ENCODE peak calls at places on chromosomes 13 and 19, in ten cellular contexts. One of them, this sample, is unnamed.

GRCh38 chr19:38386300-38386967 is 1.4 kb downstream of the GGN start:
- DNase-seq in uterus: no peak
- DNase-seq in H54: no peak
- DNase-seq in heart left ventricle: no peak
- DNase-seq in right lobe of liver: no peak
- DNase-seq in lower leg skin: no peak
- DNase-seq in ovary: no peak
- DNase-seq in stomach: no peak
- DNase-seq in breast epithelium: no peak
- DNase-seq in body of pancreas: no peak
- DNase-seq in this sample: no peak

GRCh38 chr13:114118763-114119123 is 13.7 kb downstream of the RASA3 start:
- DNase-seq in stomach: no peak
- DNase-seq in body of pancreas: peak; percentile 66
- DNase-seq in right lobe of liver: no peak
- DNase-seq in H54: no peak
- DNase-seq in lower leg skin: no peak
- DNase-seq in uterus: no peak
- DNase-seq in heart left ventricle: peak; percentile 24
- DNase-seq in breast epithelium: no peak
- DNase-seq in ovary: no peak
- DNase-seq in this sample: no peak

GRCh38 chr19:48455171-48455907 is at the start of gene KCNJ14:
- DNase-seq in lower leg skin: no peak
- DNase-seq in breast epithelium: no peak
- DNase-seq in uterus: no peak
- DNase-seq in ovary: peak; percentile 9
- DNase-seq in body of pancreas: no peak
- DNase-seq in stomach: no peak
- DNase-seq in heart left ventricle: peak; percentile 5
- DNase-seq in H54: no peak
- DNase-seq in right lobe of liver: no peak
- DNase-seq in this sample: no peak

GRCh38 chr19:33524024-33524664 is 2.6 kb upstream of the PEPD start:
- DNase-seq in right lobe of liver: peak; percentile 81
- DNase-seq in ovary: peak; percentile 33
- DNase-seq in heart left ventricle: peak; percentile 15
- DNase-seq in lower leg skin: no peak
- DNase-seq in uterus: peak; percentile 25
- DNase-seq in H54: no peak
- DNase-seq in stomach: no peak
- DNase-seq in breast epithelium: no peak
- DNase-seq in body of pancreas: no peak
- DNase-seq in this sample: peak; percentile 88

GRCh38 chr19:5832527-5833216 is 6.8 kb downstream of the FUT6 start:
- DNase-seq in H54: no peak
- DNase-seq in ovary: no peak
- DNase-seq in right lobe of liver: no peak
- DNase-seq in uterus: no peak
- DNase-seq in breast epithelium: no peak
- DNase-seq in stomach: no peak
- DNase-seq in lower leg skin: no peak
- DNase-seq in body of pancreas: no peak
- DNase-seq in heart left ventricle: no peak
- DNase-seq in this sample: no peak

GRCh38 chr19:45952691-45953505 is 20.8 kb downstream of the NOVA2 start:
- DNase-seq in H54: no peak
- DNase-seq in right lobe of liver: no peak
- DNase-seq in ovary: no peak
- DNase-seq in breast epithelium: no peak
- DNase-seq in body of pancreas: peak; percentile 58
- DNase-seq in stomach: peak; percentile 35
- DNase-seq in uterus: no peak
- DNase-seq in heart left ventricle: peak; percentile 53
- DNase-seq in lower leg skin: no peak
- DNase-seq in this sample: peak; percentile 52

GRCh38 chr13:47420568-47420967 is 523.7 kb upstream of the HTR2A start:
- DNase-seq in heart left ventricle: no peak
- DNase-seq in H54: no peak
- DNase-seq in breast epithelium: no peak
- DNase-seq in ovary: no peak
- DNase-seq in right lobe of liver: no peak
- DNase-seq in lower leg skin: no peak
- DNase-seq in uterus: no peak
- DNase-seq in body of pancreas: no peak
- DNase-seq in stomach: no peak
- DNase-seq in this sample: peak; percentile 53

GRCh38 chr13:114111577-114111976 is 20.8 kb downstream of the RASA3 start:
- DNase-seq in breast epithelium: no peak
- DNase-seq in ovary: no peak
- DNase-seq in uterus: peak; percentile 6
- DNase-seq in body of pancreas: no peak
- DNase-seq in stomach: no peak
- DNase-seq in H54: no peak
- DNase-seq in heart left ventricle: no peak
- DNase-seq in lower leg skin: no peak
- DNase-seq in right lobe of liver: peak; percentile 19
- DNase-seq in this sample: no peak

GRCh38 chr13:34941835-34942731 is at the start of gene NBEA:
- DNase-seq in heart left ventricle: peak; percentile 86
- DNase-seq in right lobe of liver: peak; percentile 56
- DNase-seq in H54: peak; percentile 39
- DNase-seq in body of pancreas: peak; percentile 85
- DNase-seq in breast epithelium: peak; percentile 67
- DNase-seq in uterus: peak; percentile 61
- DNase-seq in ovary: peak; percentile 74
- DNase-seq in stomach: peak; percentile 74
- DNase-seq in lower leg skin: peak; percentile 38
- DNase-seq in this sample: peak; percentile 85

GRCh38 chr19:18919895-18920204 is 335 bp downstream of the DDX49 start:
- DNase-seq in ovary: no peak
- DNase-seq in H54: no peak
- DNase-seq in breast epithelium: no peak
- DNase-seq in heart left ventricle: no peak
- DNase-seq in lower leg skin: no peak
- DNase-seq in body of pancreas: no peak
- DNase-seq in uterus: no peak
- DNase-seq in stomach: no peak
- DNase-seq in right lobe of liver: no peak
- DNase-seq in this sample: no peak

GRCh38 chr19:54023191-54023590 is 31.8 kb downstream of the CACNG6 start:
- DNase-seq in H54: no peak
- DNase-seq in right lobe of liver: no peak
- DNase-seq in ovary: no peak
- DNase-seq in breast epithelium: no peak
- DNase-seq in lower leg skin: no peak
- DNase-seq in stomach: no peak
- DNase-seq in uterus: no peak
- DNase-seq in heart left ventricle: no peak
- DNase-seq in body of pancreas: no peak
- DNase-seq in this sample: no peak

GRCh38 chr13:98423417-98423816 is 153.5 kb downstream of the STK24 start:
- DNase-seq in breast epithelium: no peak
- DNase-seq in body of pancreas: peak; percentile 56
- DNase-seq in ovary: no peak
- DNase-seq in H54: no peak
- DNase-seq in uterus: no peak
- DNase-seq in lower leg skin: no peak
- DNase-seq in right lobe of liver: no peak
- DNase-seq in stomach: no peak
- DNase-seq in heart left ventricle: no peak
- DNase-seq in this sample: no peak

GRCh38 chr13:46097015-46097414 is 7.8 kb downstream of the CPB2 start:
- DNase-seq in lower leg skin: no peak
- DNase-seq in uterus: no peak
- DNase-seq in ovary: no peak
- DNase-seq in heart left ventricle: no peak
- DNase-seq in right lobe of liver: peak; percentile 83
- DNase-seq in H54: no peak
- DNase-seq in body of pancreas: peak; percentile 25
- DNase-seq in breast epithelium: no peak
- DNase-seq in stomach: no peak
- DNase-seq in this sample: no peak

GRCh38 chr13:106919638-106920037 is 351.7 kb upstream of the ARGLU1 start:
- DNase-seq in ovary: peak; percentile 21
- DNase-seq in uterus: peak; percentile 55
- DNase-seq in lower leg skin: no peak
- DNase-seq in right lobe of liver: peak; percentile 50
- DNase-seq in heart left ventricle: peak; percentile 67
- DNase-seq in stomach: no peak
- DNase-seq in breast epithelium: no peak
- DNase-seq in body of pancreas: peak; percentile 15
- DNase-seq in H54: no peak
- DNase-seq in this sample: peak; percentile 52

GRCh38 chr19:50964266-50964665 is 5.1 kb downstream of the KLK6 start:
- DNase-seq in H54: no peak
- DNase-seq in ovary: no peak
- DNase-seq in lower leg skin: no peak
- DNase-seq in uterus: no peak
- DNase-seq in heart left ventricle: no peak
- DNase-seq in stomach: no peak
- DNase-seq in right lobe of liver: no peak
- DNase-seq in body of pancreas: no peak
- DNase-seq in breast epithelium: no peak
- DNase-seq in this sample: no peak

GRCh38 chr13:32527151-32527550 is 11.4 kb downstream of the N4BP2L2 start:
- DNase-seq in uterus: no peak
- DNase-seq in H54: no peak
- DNase-seq in ovary: no peak
- DNase-seq in lower leg skin: no peak
- DNase-seq in body of pancreas: no peak
- DNase-seq in right lobe of liver: no peak
- DNase-seq in heart left ventricle: no peak
- DNase-seq in breast epithelium: no peak
- DNase-seq in stomach: no peak
- DNase-seq in this sample: no peak

GRCh38 chr13:32911506-32911905 is 104.7 kb upstream of the KL start:
- DNase-seq in stomach: no peak
- DNase-seq in H54: peak; percentile 18
- DNase-seq in heart left ventricle: peak; percentile 36
- DNase-seq in ovary: no peak
- DNase-seq in body of pancreas: peak; percentile 9
- DNase-seq in uterus: no peak
- DNase-seq in breast epithelium: no peak
- DNase-seq in right lobe of liver: no peak
- DNase-seq in lower leg skin: no peak
- DNase-seq in this sample: no peak

GRCh38 chr19:47446534-47447469 is 24.9 kb downstream of the SLC8A2 start:
- DNase-seq in lower leg skin: no peak
- DNase-seq in right lobe of liver: no peak
- DNase-seq in heart left ventricle: no peak
- DNase-seq in H54: no peak
- DNase-seq in breast epithelium: no peak
- DNase-seq in uterus: peak; percentile 46
- DNase-seq in ovary: no peak
- DNase-seq in body of pancreas: no peak
- DNase-seq in stomach: peak; percentile 27
- DNase-seq in this sample: peak; percentile 43
- TF ChIP-seq POLR2A in lower leg skin: no peak
- TF ChIP-seq POLR2A in right lobe of liver: no peak
- TF ChIP-seq POLR2A in heart left ventricle: no peak
- TF ChIP-seq POLR2A in H54: no peak
- TF ChIP-seq POLR2A in breast epithelium: no peak
- TF ChIP-seq POLR2A in uterus: no peak
- TF ChIP-seq POLR2A in ovary: no peak
- TF ChIP-seq POLR2A in body of pancreas: no peak
- TF ChIP-seq POLR2A in stomach: no peak
- TF ChIP-seq POLR2A in this sample: no peak

GRCh38 chr13:110869805-110870706 is 44.8 kb downstream of the ANKRD10 start:
- DNase-seq in uterus: peak; percentile 98
- DNase-seq in right lobe of liver: no peak
- DNase-seq in body of pancreas: peak; percentile 97
- DNase-seq in ovary: peak; percentile 93
- DNase-seq in H54: peak; percentile 99
- DNase-seq in breast epithelium: peak; percentile 93
- DNase-seq in lower leg skin: peak; percentile 90
- DNase-seq in heart left ventricle: peak; percentile 87
- DNase-seq in stomach: peak; percentile 79
- DNase-seq in this sample: peak; percentile 99
- TF ChIP-seq POLR2A in uterus: no peak
- TF ChIP-seq POLR2A in right lobe of liver: no peak
- TF ChIP-seq POLR2A in body of pancreas: peak; percentile 66
- TF ChIP-seq POLR2A in ovary: no peak
- TF ChIP-seq POLR2A in H54: peak; percentile 61
- TF ChIP-seq POLR2A in breast epithelium: no peak
- TF ChIP-seq POLR2A in lower leg skin: no peak
- TF ChIP-seq POLR2A in heart left ventricle: no peak
- TF ChIP-seq POLR2A in stomach: no peak
- TF ChIP-seq POLR2A in this sample: peak; percentile 74

GRCh38 chr19:4456843-4457653 is 546 bp downstream of the UBXN6 start:
- DNase-seq in uterus: peak; percentile 61
- DNase-seq in ovary: no peak
- DNase-seq in heart left ventricle: no peak
- DNase-seq in breast epithelium: no peak
- DNase-seq in H54: no peak
- DNase-seq in lower leg skin: no peak
- DNase-seq in right lobe of liver: peak; percentile 58
- DNase-seq in stomach: peak; percentile 41
- DNase-seq in body of pancreas: no peak
- DNase-seq in this sample: peak; percentile 64
- TF ChIP-seq POLR2A in uterus: no peak
- TF ChIP-seq POLR2A in ovary: no peak
- TF ChIP-seq POLR2A in heart left ventricle: no peak
- TF ChIP-seq POLR2A in breast epithelium: no peak
- TF ChIP-seq POLR2A in H54: no peak
- TF ChIP-seq POLR2A in lower leg skin: no peak
- TF ChIP-seq POLR2A in right lobe of liver: no peak
- TF ChIP-seq POLR2A in stomach: no peak
- TF ChIP-seq POLR2A in body of pancreas: no peak
- TF ChIP-seq POLR2A in this sample: no peak

DNA sequence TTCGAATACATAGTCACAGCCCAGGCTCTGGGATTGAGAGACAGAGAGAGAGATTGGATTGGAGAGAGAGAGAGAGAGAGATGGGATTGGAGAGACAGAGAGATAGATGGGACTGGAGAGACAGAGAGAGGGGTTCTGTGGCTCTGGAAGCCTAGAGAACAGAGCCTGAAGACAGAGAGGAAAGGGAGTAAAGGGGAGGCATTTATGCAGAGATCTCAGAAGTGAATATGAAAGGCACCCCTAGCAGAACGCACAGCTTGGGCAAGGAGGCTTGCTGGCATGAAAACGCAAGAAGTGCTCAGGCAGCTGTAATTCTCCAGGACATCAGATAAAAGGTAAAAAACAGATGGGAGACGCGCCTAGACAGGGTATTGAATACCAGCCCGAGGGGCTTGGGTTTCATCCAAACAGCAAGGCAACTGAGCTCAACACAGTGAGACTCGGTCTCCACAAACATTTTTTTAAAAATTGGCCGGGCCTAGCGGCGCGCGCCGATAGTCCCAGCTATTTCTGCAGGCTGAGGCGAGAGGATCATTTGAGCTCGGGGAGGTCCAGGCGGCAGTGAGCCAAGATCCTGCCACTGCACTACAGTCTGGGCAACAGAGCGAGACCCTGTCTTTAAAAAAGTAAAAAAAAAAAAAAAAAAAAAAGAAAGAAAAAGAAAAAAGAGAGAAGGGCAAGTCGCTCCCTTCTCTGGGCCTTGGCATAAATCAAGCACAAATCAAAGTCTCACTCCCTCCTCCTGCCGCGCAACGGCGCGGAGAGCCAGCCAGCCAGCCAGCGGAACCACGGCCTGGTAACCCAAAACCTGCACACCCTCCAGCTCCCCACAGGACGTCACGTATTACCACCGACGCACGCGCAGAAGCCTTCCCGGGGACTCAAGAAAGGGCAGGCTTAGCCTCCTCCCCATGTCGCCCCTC is 769 bp upstream of the PPP2R1A start:
- DNase-seq in body of pancreas: no peak
- DNase-seq in right lobe of liver: no peak
- DNase-seq in lower leg skin: peak; percentile 79
- DNase-seq in uterus: no peak
- DNase-seq in stomach: no peak
- DNase-seq in breast epithelium: peak; percentile 98
- DNase-seq in ovary: peak; percentile 85
- DNase-seq in H54: no peak
- DNase-seq in heart left ventricle: peak; percentile 86
- DNase-seq in this sample: peak; percentile 86
- TF ChIP-seq POLR2A in body of pancreas: peak; percentile 56
- TF ChIP-seq POLR2A in right lobe of liver: no peak
- TF ChIP-seq POLR2A in lower leg skin: peak; percentile 16
- TF ChIP-seq POLR2A in uterus: peak; percentile 81
- TF ChIP-seq POLR2A in stomach: no peak
- TF ChIP-seq POLR2A in breast epithelium: peak; percentile 60
- TF ChIP-seq POLR2A in ovary: peak; percentile 64
- TF ChIP-seq POLR2A in H54: peak; percentile 91
- TF ChIP-seq POLR2A in heart left ventricle: peak; percentile 64
- TF ChIP-seq POLR2A in this sample: peak; percentile 68